ENCODE peak calls at places on chromosome 7, in six cellular contexts. W is HFFc6, R is IMR-90, U is DND-41, P is endodermal cell, L is bronchial epithelial cell. G is an unnamed sample.

GRCh38 chr7:98278936-98279335 is 2.5 kb upstream of the BRI3 start:
- DNase-seq in W (no peak), R (no peak), U (no peak), P (no peak), L (no peak), G (no peak)

GRCh38 chr7:76340617-76341131 is 18.1 kb downstream of the YWHAG start:
- DNase-seq in W (peak; percentile 78), R (peak; percentile 92), U (no peak), P (no peak), L (no peak), G (no peak)

GRCh38 chr7:117251687-117252086 is 71.2 kb downstream of the WNT2 start:
- DNase-seq in W (peak; percentile 23), R (peak; percentile 91), U (no peak), P (no peak), L (no peak), G (no peak)

GRCh38 chr7:22251284-22251683 is 105.7 kb downstream of the RAPGEF5 start:
- DNase-seq in W (no peak), R (no peak), U (no peak), P (peak; percentile 55), L (no peak), G (no peak)

GRCh38 chr7:152145853-152146466 is 120.5 kb downstream of the GALNT11 start:
- DNase-seq in W (peak; percentile 88), R (peak; percentile 71), U (peak; percentile 17), P (peak; percentile 75), L (peak; percentile 41), G (peak; percentile 29)

GRCh38 chr7:34311591-34311990 is 346.4 kb upstream of the NPSR1 start:
- DNase-seq in W (no peak), R (no peak), U (no peak), P (no peak), L (no peak), G (no peak)

GRCh38 chr7:150734293-150734692 is 2.9 kb upstream of the GIMAP5 start:
- DNase-seq in W (no peak), R (no peak), U (no peak), P (no peak), L (no peak), G (no peak)

GRCh38 chr7:2760098-2760889 is 72.3 kb downstream of the AMZ1 start:
- DNase-seq in W (no peak), R (peak; percentile 54), U (no peak), P (peak; percentile 87), L (peak; percentile 57), G (no peak)

GRCh38 chr7:19407270-19407669 is 262.0 kb upstream of the FERD3L start:
- DNase-seq in W (no peak), R (no peak), U (no peak), P (no peak), L (no peak), G (no peak)

GRCh38 chr7:29883462-29884398 is 77.4 kb downstream of the WIPF3 start:
- DNase-seq in W (no peak), R (no peak), U (no peak), P (peak; percentile 92), L (no peak), G (no peak)

GRCh38 chr7:91194841-91195240 is 69.4 kb upstream of the FZD1 start:
- DNase-seq in W (no peak), R (no peak), U (no peak), P (no peak), L (no peak), G (no peak)

GRCh38 chr7:98240961-98241673 is 10.9 kb downstream of the TECPR1 start:
- DNase-seq in W (no peak), R (peak; percentile 28), U (peak; percentile 11), P (peak; percentile 90), L (peak; percentile 18), G (no peak)

GRCh38 chr7:101618207-101618839 is 10.8 kb downstream of the MYL10 start:
- DNase-seq in W (peak; percentile 85), R (no peak), U (no peak), P (no peak), L (no peak), G (no peak)

GRCh38 chr7:101373812-101374612 is 11.3 kb downstream of the COL26A1 start:
- DNase-seq in W (peak; percentile 10), R (no peak), U (no peak), P (no peak), L (no peak), G (no peak)

GRCh38 chr7:50359995-50360925 is 55.7 kb downstream of the IKZF1 start:
- DNase-seq in W (no peak), R (no peak), U (peak; percentile 93), P (peak; percentile 69), L (no peak), G (peak; percentile 93)

GRCh38 chr7:50267525-50268041 is 36.9 kb upstream of the IKZF1 start:
- DNase-seq in W (no peak), R (no peak), U (peak; percentile 61), P (no peak), L (no peak), G (no peak)

GRCh38 chr7:1248459-1249131 is 15.9 kb downstream of the UNCX start:
- DNase-seq in W (no peak), R (no peak), U (no peak), P (peak; percentile 78), L (no peak), G (no peak)

GRCh38 chr7:85828654-85829053 is 641.8 kb upstream of the SEMA3D start:
- DNase-seq in W (no peak), R (no peak), U (no peak), P (no peak), L (no peak), G (no peak)

GRCh38 chr7:151665363-151665762 is 145.7 kb upstream of the RHEB start:
- DNase-seq in W (peak; percentile 9), R (peak; percentile 96), U (no peak), P (no peak), L (no peak), G (no peak)

GRCh38 chr7:108003591-108003935 is 602 bp upstream of the LAMB1 start:
- DNase-seq in W (no peak), R (no peak), U (no peak), P (no peak), L (no peak), G (no peak)

GRCh38 chr7:89029864-89030263 is 234.3 kb upstream of the TEX47 start:
- DNase-seq in W (no peak), R (no peak), U (no peak), P (no peak), L (peak; percentile 36), G (no peak)

GRCh38 chr7:12929416-12930140 is 242.1 kb downstream of the ARL4A start:
- DNase-seq in W (no peak), R (no peak), U (no peak), P (no peak), L (no peak), G (no peak)

GRCh38 chr7:946256-946996 is 8.1 kb downstream of the ADAP1 start:
- DNase-seq in W (no peak), R (no peak), U (no peak), P (no peak), L (no peak), G (no peak)

GRCh38 chr7:50562126-50562525 is 3.1 kb downstream of the DDC start:
- DNase-seq in W (no peak), R (no peak), U (no peak), P (no peak), L (no peak), G (no peak)

GRCh38 chr7:14902589-14902963 is at the start of gene DGKB:
- DNase-seq in W (peak; percentile 24), R (peak; percentile 3), U (no peak), P (peak; percentile 71), L (no peak), G (peak; percentile 15)

GRCh38 chr7:52018680-52019054 is 702.1 kb upstream of the COBL start:
- DNase-seq in W (no peak), R (no peak), U (no peak), P (no peak), L (no peak), G (no peak)

GRCh38 chr7:52021343-52021742 is 704.7 kb upstream of the COBL start:
- DNase-seq in W (no peak), R (no peak), U (no peak), P (no peak), L (no peak), G (no peak)

GRCh38 chr7:52017802-52018679 is 701.4 kb upstream of the COBL start:
- DNase-seq in W (no peak), R (no peak), U (peak; percentile 41), P (peak; percentile 91), L (no peak), G (no peak)
- TF ChIP-seq CTCF in W (peak; percentile 46), R (no peak), U (peak; percentile 77), P (peak; percentile 94), L (peak; percentile 1), G (peak; percentile 19)

DNA sequence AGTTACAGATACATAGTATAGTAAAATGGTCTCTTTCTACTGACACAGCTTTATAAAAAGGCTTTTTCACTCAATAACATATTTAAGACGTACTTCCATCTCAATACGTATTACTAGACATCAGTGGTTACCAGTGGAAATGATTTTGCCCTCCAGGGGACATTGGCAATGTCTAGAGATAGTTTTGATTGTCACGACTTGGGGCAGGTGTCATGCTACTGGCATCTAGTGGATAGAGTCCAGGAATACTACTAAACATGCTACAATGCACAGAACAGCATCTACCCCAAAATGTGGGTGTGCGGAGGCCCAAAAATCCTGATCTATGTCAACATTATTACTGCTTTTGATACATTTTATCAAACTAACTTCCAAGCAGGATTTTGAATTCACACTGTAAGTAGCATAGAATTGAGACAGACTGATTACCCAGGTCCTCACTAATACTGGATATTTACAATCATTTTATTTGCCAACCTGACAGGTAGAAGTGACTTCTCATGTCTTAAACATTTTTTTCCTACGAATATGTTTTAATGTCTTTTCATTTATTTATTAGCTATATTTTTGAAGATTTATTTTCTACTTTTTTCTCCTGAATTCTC is 53.8 kb downstream of the HGF start:
- DNase-seq in W (peak; percentile 50), R (peak; percentile 53), U (no peak), P (peak; percentile 41), L (peak; percentile 50), G (no peak)
- TF ChIP-seq CTCF in W (peak; percentile 74), R (peak; percentile 48), U (peak; percentile 17), P (peak; percentile 54), L (peak; percentile 63), G (no peak)

DNA sequence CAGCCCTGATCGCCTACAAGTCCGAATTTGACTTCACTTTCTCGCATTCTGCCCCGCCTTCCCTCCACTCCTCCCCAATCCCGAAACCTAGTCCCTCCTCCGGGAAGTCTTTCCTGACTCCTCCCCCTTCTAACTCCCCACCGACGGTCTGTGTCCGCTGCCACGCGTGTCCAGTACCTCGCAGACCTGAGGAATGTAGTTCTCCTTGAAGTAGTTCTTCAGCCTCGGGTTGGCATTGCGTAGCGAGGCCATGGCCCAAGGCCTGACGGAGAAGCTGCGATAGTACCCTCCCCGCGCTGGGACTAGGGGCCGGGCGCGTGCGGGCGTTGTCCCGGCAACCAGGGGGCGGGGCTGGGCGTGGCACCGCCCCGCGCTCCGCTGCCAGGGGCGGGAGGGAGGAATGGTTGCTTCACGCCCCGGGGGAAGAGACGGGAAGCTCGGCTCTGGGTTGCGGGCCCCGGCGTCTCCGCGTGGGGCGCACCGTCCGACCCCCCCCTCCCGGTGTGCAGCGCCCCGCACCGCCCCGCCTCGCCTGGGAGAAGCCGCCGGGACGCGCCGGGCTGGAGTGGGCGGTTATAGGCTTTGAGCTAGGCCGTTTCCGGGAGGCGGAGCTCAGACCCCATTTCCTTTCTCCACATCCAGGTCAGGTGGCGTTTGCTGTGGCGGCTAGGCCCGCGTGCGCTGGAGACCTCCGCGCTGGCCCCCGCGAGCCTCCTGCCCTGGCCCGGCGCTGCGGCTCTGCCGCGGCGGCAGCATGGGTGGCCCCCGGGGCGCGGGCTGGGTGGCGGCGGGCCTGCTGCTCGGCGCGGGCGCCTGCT is at the start of the genes ARMC10 and FBXL13:
- DNase-seq in W (peak; percentile 84), R (peak; percentile 87), U (peak; percentile 90), P (peak; percentile 95), L (peak; percentile 89), G (peak; percentile 86)
- TF ChIP-seq CTCF in W (peak; percentile 67), R (peak; percentile 29), U (peak; percentile 30), P (peak; percentile 41), L (peak; percentile 38), G (no peak)

GRCh38 chr7:27151341-27151944 is 940 bp downstream of the HOXA3 start:
- DNase-seq in W (no peak), R (no peak), U (no peak), P (no peak), L (no peak), G (no peak)
- TF ChIP-seq CTCF in W (no peak), R (no peak), U (no peak), P (no peak), L (no peak), G (no peak)

G was measured in CD8-positive, alpha-beta T cell.